ENCODE peak calls at places on chromosomes 12 and 14, in six cellular contexts. One of them, this sample, is unnamed.

GRCh38 chr12:121062391-121063045 is 23.5 kb upstream of the OASL start:
- DNase-seq in GM12878: no peak
- DNase-seq in A549: no peak
- DNase-seq in HepG2: no peak
- DNase-seq in K562: no peak
- DNase-seq in H1: no peak
- DNase-seq in this sample: no peak

GRCh38 chr12:45547822-45548221 is 181.7 kb upstream of the ARID2 start:
- DNase-seq in GM12878: no peak
- DNase-seq in HepG2: no peak
- DNase-seq in A549: no peak
- DNase-seq in H1: no peak
- DNase-seq in K562: no peak
- DNase-seq in this sample: no peak

GRCh38 chr12:56629459-56630179 is 507 bp downstream of the BAZ2A start:
- DNase-seq in HepG2: no peak
- DNase-seq in K562: peak
- DNase-seq in GM12878: no peak
- DNase-seq in A549: peak
- DNase-seq in H1: no peak
- DNase-seq in this sample: peak

GRCh38 chr12:101045486-101046474 is 164.3 kb downstream of the SLC5A8 start:
- DNase-seq in GM12878: no peak
- DNase-seq in A549: no peak
- DNase-seq in H1: no peak
- DNase-seq in HepG2: no peak
- DNase-seq in K562: no peak
- DNase-seq in this sample: no peak

GRCh38 chr12:10205251-10205807 is 7.3 kb upstream of the GABARAPL1 start:
- DNase-seq in A549: peak
- DNase-seq in GM12878: no peak
- DNase-seq in H1: no peak
- DNase-seq in HepG2: no peak
- DNase-seq in K562: no peak
- DNase-seq in this sample: no peak

GRCh38 chr12:25976289-25976688 is 17.8 kb downstream of the RASSF8 start:
- DNase-seq in H1: no peak
- DNase-seq in K562: no peak
- DNase-seq in GM12878: no peak
- DNase-seq in A549: no peak
- DNase-seq in HepG2: no peak
- DNase-seq in this sample: no peak

GRCh38 chr12:76755829-76756379 is 8.0 kb upstream of the ZDHHC17 start:
- DNase-seq in K562: no peak
- DNase-seq in H1: no peak
- DNase-seq in A549: no peak
- DNase-seq in HepG2: no peak
- DNase-seq in GM12878: no peak
- DNase-seq in this sample: no peak

GRCh38 chr12:93039930-93040329 is 110.8 kb upstream of the EEA1 start:
- DNase-seq in HepG2: no peak
- DNase-seq in GM12878: no peak
- DNase-seq in A549: no peak
- DNase-seq in K562: no peak
- DNase-seq in H1: no peak
- DNase-seq in this sample: no peak

GRCh38 chr12:94807951-94808350 is 157.6 kb upstream of the TMCC3 start:
- DNase-seq in H1: no peak
- DNase-seq in GM12878: no peak
- DNase-seq in A549: no peak
- DNase-seq in K562: no peak
- DNase-seq in HepG2: no peak
- DNase-seq in this sample: no peak

GRCh38 chr14:37246427-37246829 is 48.7 kb downstream of the MIPOL1 start:
- DNase-seq in K562: peak
- DNase-seq in GM12878: no peak
- DNase-seq in H1: no peak
- DNase-seq in HepG2: peak
- DNase-seq in A549: peak
- DNase-seq in this sample: peak

GRCh38 chr12:18797604-18798003 is 59.7 kb downstream of the CAPZA3 start:
- DNase-seq in GM12878: no peak
- DNase-seq in K562: no peak
- DNase-seq in H1: no peak
- DNase-seq in A549: no peak
- DNase-seq in HepG2: no peak
- DNase-seq in this sample: no peak

GRCh38 chr12:96140110-96140509 is 54.1 kb upstream of the ELK3 start:
- DNase-seq in GM12878: no peak
- DNase-seq in K562: no peak
- DNase-seq in HepG2: no peak
- DNase-seq in A549: no peak
- DNase-seq in H1: no peak
- DNase-seq in this sample: no peak

GRCh38 chr14:101997429-101998336 is 33.3 kb downstream of the DYNC1H1 start:
- DNase-seq in K562: no peak
- DNase-seq in HepG2: no peak
- DNase-seq in A549: no peak
- DNase-seq in GM12878: no peak
- DNase-seq in H1: no peak
- DNase-seq in this sample: peak

GRCh38 chr12:70757830-70758493 is 120.7 kb upstream of the PTPRB start:
- DNase-seq in H1: no peak
- DNase-seq in K562: peak
- DNase-seq in A549: no peak
- DNase-seq in HepG2: no peak
- DNase-seq in GM12878: no peak
- DNase-seq in this sample: no peak

GRCh38 chr12:7695159-7695930 is at the start of gene GDF3:
- DNase-seq in K562: no peak
- DNase-seq in HepG2: no peak
- DNase-seq in A549: no peak
- DNase-seq in GM12878: no peak
- DNase-seq in H1: no peak
- DNase-seq in this sample: no peak

GRCh38 chr12:93311827-93312226 is 65.9 kb upstream of the NUDT4 start:
- DNase-seq in HepG2: no peak
- DNase-seq in A549: no peak
- DNase-seq in K562: no peak
- DNase-seq in GM12878: no peak
- DNase-seq in H1: no peak
- DNase-seq in this sample: no peak

GRCh38 chr12:28578833-28579252 is 388.6 kb downstream of the CCDC91 start:
- DNase-seq in GM12878: no peak
- DNase-seq in HepG2: no peak
- DNase-seq in K562: no peak
- DNase-seq in A549: no peak
- DNase-seq in H1: no peak
- DNase-seq in this sample: no peak

GRCh38 chr12:93572712-93573551 is 457 bp downstream of the SOCS2 start:
- DNase-seq in K562: peak
- DNase-seq in GM12878: no peak
- DNase-seq in A549: no peak
- DNase-seq in HepG2: no peak
- DNase-seq in H1: no peak
- DNase-seq in this sample: peak

GRCh38 chr12:96514328-96514727 is 25.0 kb downstream of the CFAP54 start:
- DNase-seq in HepG2: no peak
- DNase-seq in A549: no peak
- DNase-seq in H1: no peak
- DNase-seq in K562: no peak
- DNase-seq in GM12878: peak
- DNase-seq in this sample: no peak

GRCh38 chr12:58176296-58176869 is 235.0 kb downstream of the ATP23 start:
- DNase-seq in K562: peak
- DNase-seq in H1: peak
- DNase-seq in HepG2: peak
- DNase-seq in A549: peak
- DNase-seq in GM12878: no peak
- DNase-seq in this sample: peak

GRCh38 chr12:127308148-127308547 is 958.8 kb upstream of the TMEM132C start:
- DNase-seq in HepG2: no peak
- DNase-seq in GM12878: no peak
- DNase-seq in A549: no peak
- DNase-seq in K562: no peak
- DNase-seq in H1: no peak
- DNase-seq in this sample: no peak

GRCh38 chr14:103073876-103074698 is 9.9 kb upstream of the LBHD2 start:
- DNase-seq in A549: peak
- DNase-seq in HepG2: no peak
- DNase-seq in H1: no peak
- DNase-seq in GM12878: no peak
- DNase-seq in K562: no peak
- DNase-seq in this sample: peak

GRCh38 chr12:7835766-7836165 is 36.9 kb downstream of the SLC2A14 start:
- DNase-seq in GM12878: no peak
- DNase-seq in H1: no peak
- DNase-seq in A549: no peak
- DNase-seq in HepG2: no peak
- DNase-seq in K562: no peak
- DNase-seq in this sample: no peak

GRCh38 chr12:18690653-18691052 is 47.2 kb downstream of the PLCZ1 start:
- DNase-seq in H1: no peak
- DNase-seq in HepG2: no peak
- DNase-seq in A549: peak
- DNase-seq in K562: peak
- DNase-seq in GM12878: no peak
- DNase-seq in this sample: no peak

GRCh38 chr14:87155850-87156491 is 837.0 kb downstream of the GALC start:
- DNase-seq in H1: no peak
- DNase-seq in K562: no peak
- DNase-seq in GM12878: no peak
- DNase-seq in HepG2: no peak
- DNase-seq in A549: no peak
- DNase-seq in this sample: no peak

GRCh38 chr12:10190558-10191388 is 11.9 kb downstream of the TMEM52B start:
- DNase-seq in H1: no peak
- DNase-seq in A549: peak
- DNase-seq in K562: peak
- DNase-seq in GM12878: no peak
- DNase-seq in HepG2: peak
- DNase-seq in this sample: peak

GRCh38 chr14:61570188-61570960 is 124.9 kb upstream of the HIF1A start:
- DNase-seq in K562: no peak
- DNase-seq in GM12878: no peak
- DNase-seq in H1: no peak
- DNase-seq in HepG2: no peak
- DNase-seq in A549: no peak
- DNase-seq in this sample: no peak

GRCh38 chr14:61567838-61568571 is 127.3 kb upstream of the HIF1A start:
- DNase-seq in K562: no peak
- DNase-seq in GM12878: no peak
- DNase-seq in H1: no peak
- DNase-seq in HepG2: no peak
- DNase-seq in A549: no peak
- DNase-seq in this sample: no peak

GRCh38 chr14:61569783-61570182 is 125.5 kb upstream of the HIF1A start:
- DNase-seq in HepG2: peak
- DNase-seq in GM12878: no peak
- DNase-seq in A549: no peak
- DNase-seq in K562: no peak
- DNase-seq in H1: no peak
- DNase-seq in this sample: no peak

GRCh38 chr14:61569308-61569707 is 126.0 kb upstream of the HIF1A start:
- DNase-seq in A549: no peak
- DNase-seq in HepG2: no peak
- DNase-seq in K562: no peak
- DNase-seq in H1: no peak
- DNase-seq in GM12878: no peak
- DNase-seq in this sample: no peak

GRCh38 chr14:61568572-61569011 is 126.7 kb upstream of the HIF1A start:
- DNase-seq in GM12878: peak
- DNase-seq in K562: no peak
- DNase-seq in A549: no peak
- DNase-seq in HepG2: no peak
- DNase-seq in H1: no peak
- DNase-seq in this sample: no peak
- TF ChIP-seq CHD2 in GM12878: no peak
- TF ChIP-seq CHD2 in K562: no peak
- TF ChIP-seq CHD2 in A549: no peak
- TF ChIP-seq CHD2 in HepG2: no peak
- TF ChIP-seq CHD2 in H1: no peak
- TF ChIP-seq CHD2 in this sample: no peak

DNA sequence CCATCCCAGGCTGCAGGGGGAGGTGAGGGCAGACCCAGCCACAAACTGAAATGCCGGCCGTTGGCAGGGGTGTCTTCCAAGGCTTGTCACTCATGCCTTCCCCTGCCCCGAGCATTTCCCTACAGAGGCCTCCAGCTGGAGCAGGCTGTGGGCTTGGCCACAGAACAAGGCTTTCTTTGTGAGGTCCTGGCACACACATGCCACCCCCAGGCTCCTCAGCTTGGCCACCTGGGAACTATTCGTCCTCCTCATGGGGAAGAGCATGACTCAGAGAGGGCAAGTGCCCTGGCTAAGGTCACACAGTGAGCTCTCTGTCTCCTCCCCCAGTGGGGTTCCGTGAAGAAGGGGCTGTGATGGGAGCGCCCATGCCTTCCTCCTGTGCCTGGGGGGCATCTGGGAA is 21.7 kb downstream of the ABCB9 start:
- DNase-seq in H1: no peak
- DNase-seq in HepG2: peak
- DNase-seq in GM12878: no peak
- DNase-seq in A549: peak
- DNase-seq in K562: no peak
- DNase-seq in this sample: no peak
- TF ChIP-seq MAX in H1: no peak
- TF ChIP-seq MAX in HepG2: no peak
- TF ChIP-seq MAX in GM12878: no peak
- TF ChIP-seq MAX in A549: no peak
- TF ChIP-seq MAX in K562: no peak
- TF ChIP-seq MAX in this sample: peak

GRCh38 chr12:24966951-24967564 is 18.2 kb upstream of the BCAT1 start:
- DNase-seq in A549: no peak
- DNase-seq in H1: no peak
- DNase-seq in HepG2: no peak
- DNase-seq in K562: no peak
- DNase-seq in GM12878: no peak
- DNase-seq in this sample: no peak

GRCh38 chr12:24970177-24970576 is 21.3 kb upstream of the BCAT1 start:
- DNase-seq in GM12878: no peak
- DNase-seq in H1: no peak
- DNase-seq in HepG2: no peak
- DNase-seq in K562: no peak
- DNase-seq in A549: no peak
- DNase-seq in this sample: no peak

GRCh38 chr12:24960222-24960855 is 11.4 kb upstream of the BCAT1 start:
- DNase-seq in GM12878: peak
- DNase-seq in A549: peak
- DNase-seq in H1: no peak
- DNase-seq in HepG2: peak
- DNase-seq in K562: peak
- DNase-seq in this sample: no peak

GRCh38 chr12:24964342-24964741 is 15.4 kb upstream of the BCAT1 start:
- DNase-seq in A549: no peak
- DNase-seq in K562: no peak
- DNase-seq in H1: no peak
- DNase-seq in GM12878: no peak
- DNase-seq in HepG2: no peak
- DNase-seq in this sample: no peak
- TF ChIP-seq CHD2 in A549: no peak
- TF ChIP-seq CHD2 in K562: no peak
- TF ChIP-seq CHD2 in H1: no peak
- TF ChIP-seq CHD2 in GM12878: no peak
- TF ChIP-seq CHD2 in HepG2: no peak
- TF ChIP-seq CHD2 in this sample: no peak

GRCh38 chr12:131943876-131944275 is 5.9 kb upstream of the EP400 start:
- DNase-seq in H1: no peak
- DNase-seq in A549: no peak
- DNase-seq in K562: no peak
- DNase-seq in GM12878: no peak
- DNase-seq in HepG2: no peak
- DNase-seq in this sample: no peak
- TF ChIP-seq MAX in H1: no peak
- TF ChIP-seq MAX in A549: no peak
- TF ChIP-seq MAX in K562: no peak
- TF ChIP-seq MAX in GM12878: no peak
- TF ChIP-seq MAX in HepG2: no peak
- TF ChIP-seq MAX in this sample: no peak

This sample was measured in SK-N-SH.